ENCODE peak calls at places on chromosomes 5 and 9, in seven cellular contexts. C is K562, L is PC-3, T is fibroblast of lung, A is IMR-90, D is HCT116, I is PC-9. O is an unnamed sample.

GRCh38 chr5:1318659-1319251 is 23.9 kb upstream of the TERT start:
- DNase-seq in C (no peak), L (no peak), T (no peak), A (no peak), D (no peak), I (no peak), O (no peak)

GRCh38 chr5:56025303-56025885 is 30.6 kb upstream of the IL6ST start:
- DNase-seq in C (peak; percentile 18), L (peak; percentile 2), T (no peak), A (peak; percentile 21), D (no peak), I (no peak), O (no peak)

GRCh38 chr5:172148381-172148780 is 39.6 kb downstream of the STK10 start:
- DNase-seq in C (no peak), L (no peak), T (no peak), A (no peak), D (no peak), I (no peak), O (no peak)

GRCh38 chr9:109171926-109172325 is 4.9 kb upstream of the FRRS1L start:
- DNase-seq in C (peak; percentile 29), L (no peak), T (peak; percentile 90), A (peak; percentile 59), D (no peak), I (no peak), O (no peak)

GRCh38 chr5:131305906-131306305 is 42.1 kb downstream of the CDC42SE2 start:
- DNase-seq in C (peak; percentile 12), L (no peak), T (peak; percentile 77), A (peak; percentile 64), D (no peak), I (no peak), O (no peak)

GRCh38 chr9:98255064-98255577 is 328 bp downstream of the TBC1D2 start:
- DNase-seq in C (peak; percentile 44), L (peak; percentile 26), T (peak; percentile 63), A (peak; percentile 61), D (no peak), I (no peak), O (peak; percentile 73)

GRCh38 chr9:4211806-4212205 is 88.1 kb downstream of the GLIS3 start:
- DNase-seq in C (no peak), L (no peak), T (no peak), A (no peak), D (no peak), I (no peak), O (no peak)

GRCh38 chr5:73770172-73770571 is 144.2 kb downstream of the ARHGEF28 start:
- DNase-seq in C (no peak), L (no peak), T (no peak), A (no peak), D (no peak), I (no peak), O (no peak)

GRCh38 chr5:102540251-102540812 is 41.5 kb upstream of the SLCO6A1 start:
- DNase-seq in C (no peak), L (no peak), T (peak; percentile 2), A (no peak), D (no peak), I (no peak), O (no peak)

GRCh38 chr9:134455537-134455936 is 129.3 kb downstream of the RXRA start:
- DNase-seq in C (no peak), L (no peak), T (no peak), A (no peak), D (no peak), I (no peak), O (no peak)

GRCh38 chr9:134455951-134456739 is 129.9 kb downstream of the RXRA start:
- DNase-seq in C (peak; percentile 25), L (peak; percentile 64), T (peak; percentile 99), A (peak; percentile 99), D (peak; percentile 35), I (peak; percentile 79), O (no peak)

GRCh38 chr9:134458111-134458845 is 132.0 kb downstream of the RXRA start:
- DNase-seq in C (no peak), L (no peak), T (peak; percentile 76), A (peak; percentile 55), D (no peak), I (no peak), O (no peak)

GRCh38 chr9:134457321-134457923 is 131.2 kb downstream of the RXRA start:
- DNase-seq in C (no peak), L (no peak), T (no peak), A (no peak), D (no peak), I (no peak), O (no peak)

GRCh38 chr9:134456740-134457315 is 130.6 kb downstream of the RXRA start:
- DNase-seq in C (no peak), L (no peak), T (no peak), A (no peak), D (no peak), I (no peak), O (no peak)
- H2AFZ ChIP-seq in C (peak overlapping the region; percentile 58), L (peak overlapping the region; percentile 63), T (no peak overlapping the region), A (peak overlapping the region; percentile 90), D (peak overlapping the region; percentile 82), I (no peak overlapping the region), O (no peak overlapping the region)

DNA sequence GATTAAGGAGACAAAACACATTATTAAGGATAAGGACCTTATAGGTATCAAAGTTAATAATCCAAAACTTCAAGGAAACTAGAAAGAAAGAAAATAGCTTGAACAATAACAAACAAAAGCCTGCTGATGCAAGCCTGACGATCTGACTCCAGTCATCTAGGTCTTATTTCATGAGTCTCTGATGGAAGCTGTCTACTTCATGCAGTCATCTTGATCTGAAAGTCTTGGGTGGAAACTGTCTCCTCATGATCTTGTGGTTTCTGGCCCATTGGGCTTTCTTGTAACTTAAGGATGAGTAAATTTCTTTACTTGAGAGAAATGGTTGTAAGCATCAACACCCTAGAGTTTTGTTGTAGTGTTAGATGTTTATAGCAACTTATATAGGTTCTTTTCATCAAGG is 20.6 kb upstream of the PSIP1 start:
- DNase-seq in C (no peak), L (no peak), T (no peak), A (no peak), D (no peak), I (no peak), O (no peak)
- H2AFZ ChIP-seq in C (no peak overlapping the region), L (no peak overlapping the region), T (no peak overlapping the region), A (no peak overlapping the region), D (no peak overlapping the region), I (no peak overlapping the region), O (peak overlapping the region; percentile 50)

DNA sequence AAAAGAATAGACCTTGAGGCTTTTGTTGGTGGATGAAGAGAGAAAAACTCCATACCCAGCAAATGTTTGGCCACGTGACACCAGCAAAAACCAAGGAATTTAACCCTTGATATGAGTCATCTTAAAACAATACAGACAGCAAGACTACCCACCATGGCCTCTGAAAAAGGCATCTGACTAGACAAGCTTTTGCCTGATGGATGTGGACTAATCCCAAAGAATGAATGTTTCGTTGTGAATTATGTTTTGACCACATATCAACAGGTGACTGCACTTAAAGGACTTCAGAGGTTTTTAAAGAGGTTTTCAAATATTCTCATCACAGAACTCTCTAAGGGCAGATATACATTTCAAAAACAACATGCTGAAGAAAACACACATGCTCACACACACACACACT is 33.0 kb upstream of the SLC1A3 start:
- DNase-seq in C (no peak), L (peak; percentile 70), T (peak; percentile 94), A (peak; percentile 67), D (no peak), I (no peak), O (no peak)
- H2AFZ ChIP-seq in C (no peak overlapping the region), L (no peak overlapping the region), T (no peak overlapping the region), A (no peak overlapping the region), D (peak overlapping the region; percentile 24), I (peak overlapping the region; percentile 41), O (no peak overlapping the region)

DNA sequence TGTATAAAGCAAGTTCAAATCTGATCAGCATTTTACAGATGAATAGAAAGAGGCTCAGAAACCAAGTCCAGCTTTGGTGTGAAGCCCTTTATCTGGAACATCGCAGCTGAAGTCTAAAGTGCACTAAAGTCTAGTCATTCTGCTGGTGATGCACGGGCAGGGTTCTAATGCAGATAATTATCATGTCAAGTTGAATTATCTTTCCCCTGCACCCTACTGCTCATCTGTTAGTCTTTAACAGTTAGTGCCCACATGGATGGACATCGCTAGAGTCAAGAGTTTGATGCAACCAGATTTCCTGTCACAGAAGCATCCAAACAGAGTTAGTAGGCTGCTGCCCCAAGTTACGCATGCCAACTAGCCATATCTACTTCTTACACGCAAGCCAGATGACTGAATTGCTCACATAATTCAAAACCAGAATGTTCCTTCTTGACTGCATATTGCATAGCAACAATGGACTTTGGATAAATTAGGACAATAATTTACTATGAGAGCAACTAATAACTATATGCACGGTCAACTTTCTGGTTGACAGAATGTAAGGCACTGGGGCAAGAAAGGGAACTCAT is 1.6 kb upstream of the TOMM5 start:
- DNase-seq in C (peak; percentile 45), L (no peak), T (no peak), A (no peak), D (no peak), I (no peak), O (no peak)
- H2AFZ ChIP-seq in C (peak overlapping the region; percentile 83), L (peak overlapping the region; percentile 56), T (peak overlapping the region; percentile 1), A (peak overlapping the region; percentile 85), D (peak overlapping the region; percentile 39), I (no peak overlapping the region), O (peak overlapping the region; percentile 70)

DNA sequence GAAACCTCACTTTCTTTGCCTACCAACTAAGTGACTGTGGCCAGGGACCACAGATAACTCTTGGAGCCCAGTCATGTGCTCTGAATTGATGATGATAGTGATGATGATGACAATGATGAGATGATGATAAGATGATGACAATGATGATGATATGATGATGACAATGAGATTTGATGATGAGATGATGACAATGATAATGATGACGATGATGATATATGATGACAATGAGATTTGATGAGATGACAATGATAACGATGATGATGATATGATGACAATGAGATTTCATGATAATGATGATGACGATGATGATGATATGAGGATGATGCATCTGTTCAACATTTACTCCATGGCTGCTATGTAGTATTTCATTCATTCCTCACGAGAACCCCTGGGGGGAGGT is 213.0 kb downstream of the ERCC6L2 start:
- DNase-seq in C (no peak), L (no peak), T (no peak), A (no peak), D (no peak), I (no peak), O (no peak)
- H2AFZ ChIP-seq in C (no peak overlapping the region), L (no peak overlapping the region), T (no peak overlapping the region), A (no peak overlapping the region), D (no peak overlapping the region), I (no peak overlapping the region), O (no peak overlapping the region)

O was measured in neural progenitor cell.